ENCODE peak calls at places on chromosomes 3 and 15, in six cellular contexts. One of them, this sample, is unnamed.

GRCh38 chr3:38004415-38005075 is 14.0 kb downstream of the VILL start:
- DNase-seq in posterior cingulate gyrus: peak; percentile 82
- DNase-seq in heart right ventricle: peak; percentile 65
- DNase-seq in endothelial cell of umbilical vein: peak; percentile 50
- DNase-seq in amygdala: peak; percentile 69
- DNase-seq in AG09309: no peak
- DNase-seq in this sample: peak; percentile 79

GRCh38 chr3:188196232-188196990 is 42.5 kb downstream of the LPP start:
- DNase-seq in posterior cingulate gyrus: no peak
- DNase-seq in heart right ventricle: no peak
- DNase-seq in endothelial cell of umbilical vein: no peak
- DNase-seq in amygdala: no peak
- DNase-seq in AG09309: no peak
- DNase-seq in this sample: no peak

GRCh38 chr15:31265871-31266711 is 60.5 kb upstream of the KLF13 start:
- DNase-seq in posterior cingulate gyrus: no peak
- DNase-seq in heart right ventricle: peak; percentile 42
- DNase-seq in endothelial cell of umbilical vein: no peak
- DNase-seq in amygdala: no peak
- DNase-seq in AG09309: peak; percentile 17
- DNase-seq in this sample: no peak

GRCh38 chr3:174423936-174424335 is 435.2 kb upstream of the NAALADL2 start:
- DNase-seq in posterior cingulate gyrus: no peak
- DNase-seq in heart right ventricle: no peak
- DNase-seq in endothelial cell of umbilical vein: no peak
- DNase-seq in amygdala: no peak
- DNase-seq in AG09309: no peak
- DNase-seq in this sample: no peak

GRCh38 chr3:88595025-88595424 is 445.3 kb downstream of the C3orf38 start:
- DNase-seq in posterior cingulate gyrus: no peak
- DNase-seq in heart right ventricle: no peak
- DNase-seq in endothelial cell of umbilical vein: no peak
- DNase-seq in amygdala: no peak
- DNase-seq in AG09309: no peak
- DNase-seq in this sample: no peak

GRCh38 chr3:43155464-43156121 is 49.7 kb upstream of the POMGNT2 start:
- DNase-seq in posterior cingulate gyrus: peak; percentile 46
- DNase-seq in heart right ventricle: peak; percentile 48
- DNase-seq in endothelial cell of umbilical vein: peak; percentile 68
- DNase-seq in amygdala: no peak
- DNase-seq in AG09309: no peak
- DNase-seq in this sample: peak; percentile 60

GRCh38 chr3:15315003-15315402 is 17.4 kb downstream of the SH3BP5 start:
- DNase-seq in posterior cingulate gyrus: no peak
- DNase-seq in heart right ventricle: no peak
- DNase-seq in endothelial cell of umbilical vein: no peak
- DNase-seq in amygdala: no peak
- DNase-seq in AG09309: no peak
- DNase-seq in this sample: no peak

GRCh38 chr15:68818671-68819450 is 1.8 kb downstream of the ANP32A start:
- DNase-seq in posterior cingulate gyrus: no peak
- DNase-seq in heart right ventricle: peak; percentile 65
- DNase-seq in endothelial cell of umbilical vein: peak; percentile 53
- DNase-seq in amygdala: peak; percentile 56
- DNase-seq in AG09309: no peak
- DNase-seq in this sample: peak; percentile 42

This sample was measured in cerebellar cortex.